ENCODE peak calls at places on chromosomes 1 and 21, in four cellular contexts. L, J, A and C are unnamed samples.

GRCh38 chr1:153750026-153750995 is 22.5 kb downstream of the INTS3 start:
- DNase-seq in L (no peak), J (no peak), A (no peak), C (no peak)

GRCh38 chr1:44792736-44793502 is 4.9 kb upstream of the BEST4 start:
- DNase-seq in L (no peak), J (no peak), A (no peak), C (no peak)

GRCh38 chr1:37932759-37933158 is 14.1 kb downstream of the INPP5B start:
- DNase-seq in L (no peak), J (no peak), A (peak), C (no peak)

GRCh38 chr1:18886003-18886335 is 16.4 kb downstream of the ALDH4A1 start:
- DNase-seq in L (no peak), J (no peak), A (no peak), C (no peak)

GRCh38 chr1:2150836-2151235 is 43.7 kb downstream of the FAAP20 start:
- DNase-seq in L (no peak), J (no peak), A (no peak), C (no peak)

GRCh38 chr1:16617778-16618580 is 4.6 kb upstream of the NBPF1 start:
- DNase-seq in L (no peak), J (peak), A (no peak), C (peak)

GRCh38 chr1:208167229-208167869 is 76.8 kb downstream of the PLXNA2 start:
- DNase-seq in L (peak), J (no peak), A (no peak), C (no peak)

GRCh38 chr1:161128591-161129420 is 3.7 kb downstream of the DEDD start:
- DNase-seq in L (no peak), J (no peak), A (no peak), C (no peak)

GRCh38 chr1:147225193-147225730 is at the start of gene FMO5:
- DNase-seq in L (no peak), J (peak), A (no peak), C (no peak)

GRCh38 chr1:159071970-159072582 is 4.5 kb downstream of the AIM2 start:
- DNase-seq in L (peak), J (no peak), A (peak), C (no peak)

GRCh38 chr1:53129891-53130597 is 12.4 kb downstream of the SLC1A7 start:
- DNase-seq in L (no peak), J (no peak), A (no peak), C (no peak)

GRCh38 chr1:198700016-198700392 is 61.2 kb downstream of the PTPRC start:
- DNase-seq in L (no peak), J (no peak), A (no peak), C (no peak)

GRCh38 chr1:178094752-178095645 is 1.1 kb downstream of the RASAL2 start:
- DNase-seq in L (no peak), J (no peak), A (peak), C (no peak)

GRCh38 chr1:201259476-201260235 is 23.6 kb upstream of the PKP1 start:
- DNase-seq in L (peak), J (no peak), A (no peak), C (no peak)

GRCh38 chr21:45607021-45607921 is 36.3 kb upstream of the PCBP3 start:
- DNase-seq in L (no peak), J (no peak), A (peak), C (no peak)

GRCh38 chr1:25817840-25818501 is 1.8 kb upstream of the MTFR1L start:
- DNase-seq in L (peak), J (no peak), A (no peak), C (no peak)

GRCh38 chr1:67514299-67514698 is 84.1 kb upstream of the SERBP1 start:
- DNase-seq in L (no peak), J (no peak), A (no peak), C (no peak)

GRCh38 chr1:53619088-53619810 is 119.7 kb downstream of the GLIS1 start:
- DNase-seq in L (no peak), J (no peak), A (no peak), C (no peak)

GRCh38 chr1:205852969-205853368 is 3.0 kb upstream of the PM20D1 start:
- DNase-seq in L (no peak), J (no peak), A (no peak), C (no peak)

GRCh38 chr1:183610053-183610452 is 19.8 kb upstream of the NCF2 start:
- DNase-seq in L (no peak), J (no peak), A (no peak), C (no peak)

GRCh38 chr1:33219886-33220661 is 36.2 kb upstream of the ZNF362 start:
- DNase-seq in L (no peak), J (no peak), A (no peak), C (no peak)

GRCh38 chr1:50427086-50427817 is 4.0 kb upstream of the DMRTA2 start:
- DNase-seq in L (no peak), J (no peak), A (no peak), C (no peak)

GRCh38 chr21:31556662-31557061 is 102.8 kb upstream of the SOD1 start:
- DNase-seq in L (no peak), J (no peak), A (no peak), C (no peak)

GRCh38 chr21:27581168-27581567 is 614.3 kb upstream of the ADAMTS5 start:
- DNase-seq in L (no peak), J (no peak), A (peak), C (no peak)

GRCh38 chr1:86507935-86508582 is 38.8 kb upstream of the CLCA4 start:
- DNase-seq in L (no peak), J (no peak), A (peak), C (no peak)

GRCh38 chr1:6634278-6635052 is 9.8 kb downstream of the THAP3 start:
- DNase-seq in L (peak), J (no peak), A (peak), C (peak)

GRCh38 chr1:9615316-9616063 is 26.8 kb downstream of the TMEM201 start:
- DNase-seq in L (peak), J (peak), A (peak), C (no peak)

GRCh38 chr1:15214507-15214906 is 32.5 kb upstream of the FHAD1 start:
- DNase-seq in L (no peak), J (no peak), A (no peak), C (no peak)

GRCh38 chr1:221394011-221394544 is 347.8 kb downstream of the DUSP10 start:
- DNase-seq in L (peak), J (no peak), A (no peak), C (no peak)

GRCh38 chr1:154558610-154559495 is at the start of gene UBE2Q1:
- DNase-seq in L (peak), J (peak), A (peak), C (peak)

GRCh38 chr1:240946926-240947325 is 335.0 kb upstream of the GREM2 start:
- DNase-seq in L (no peak), J (no peak), A (peak), C (no peak)

GRCh38 chr1:223102797-223103533 is 40.1 kb downstream of the TLR5 start:
- DNase-seq in L (peak), J (no peak), A (no peak), C (no peak)

GRCh38 chr1:165883056-165883455 is 55.6 kb downstream of the UCK2 start:
- DNase-seq in L (no peak), J (no peak), A (no peak), C (no peak)